ENCODE peak calls at places on chromosome 20, in eight cellular contexts. H is AG10803; G is foreskin fibroblast; O is CD4-positive, CD25-positive, alpha-beta regulatory T cell; R is NCI-H524; X is GF-D8; M is A673; L is A549. B is an unnamed sample.

GRCh38 chr20:64149141-64149540 is 15.1 kb upstream of the MYT1 start:
- DNase-seq in H (no peak), G (no peak), O (no peak), R (no peak), X (no peak), M (no peak), L (no peak), B (no peak)

GRCh38 chr20:63419299-63419698 is 53.2 kb downstream of the KCNQ2 start:
- DNase-seq in H (no peak), G (no peak), O (no peak), R (no peak), X (no peak), M (no peak), L (no peak), B (no peak)

GRCh38 chr20:7691647-7692046 is 248.6 kb downstream of the HAO1 start:
- DNase-seq in H (no peak), G (no peak), O (no peak), R (no peak), X (no peak), M (no peak), L (no peak), B (no peak)

GRCh38 chr20:1819311-1820136 is 75.7 kb upstream of the SIRPA start:
- DNase-seq in H (no peak), G (no peak), O (no peak), R (no peak), X (peak; percentile 10), M (no peak), L (no peak), B (no peak)

GRCh38 chr20:5180421-5180820 is 53.6 kb downstream of the CDS2 start:
- DNase-seq in H (no peak), G (no peak), O (no peak), R (no peak), X (no peak), M (no peak), L (no peak), B (no peak)

GRCh38 chr20:51565741-51566140 is 23.2 kb upstream of the NFATC2 start:
- DNase-seq in H (peak; percentile 57), G (peak; percentile 59), O (no peak), R (no peak), X (no peak), M (peak; percentile 25), L (no peak), B (no peak)

GRCh38 chr20:58043122-58043865 is 185.2 kb downstream of the ANKRD60 start:
- DNase-seq in H (no peak), G (no peak), O (no peak), R (peak; percentile 15), X (no peak), M (no peak), L (no peak), B (no peak)

GRCh38 chr20:63622732-63623131 is 4.2 kb downstream of the GMEB2 start:
- DNase-seq in H (no peak), G (no peak), O (no peak), R (no peak), X (no peak), M (no peak), L (no peak), B (no peak)

GRCh38 chr20:62616728-62617621 is 25.3 kb upstream of the SLCO4A1 start:
- DNase-seq in H (peak; percentile 39), G (peak; percentile 46), O (peak; percentile 58), R (peak; percentile 53), X (peak; percentile 66), M (peak; percentile 79), L (peak; percentile 71), B (peak; percentile 57)

GRCh38 chr20:56418385-56418861 is 6.4 kb downstream of the CASS4 start:
- DNase-seq in H (peak; percentile 51), G (no peak), O (peak; percentile 41), R (no peak), X (no peak), M (no peak), L (no peak), B (no peak)

GRCh38 chr20:325889-326644 is 715 bp downstream of the SOX12 start:
- DNase-seq in H (peak; percentile 60), G (peak; percentile 54), O (peak; percentile 38), R (peak; percentile 81), X (no peak), M (peak; percentile 83), L (peak; percentile 77), B (peak; percentile 30)

GRCh38 chr20:21562656-21563055 is 48.8 kb upstream of the NKX2-2 start:
- DNase-seq in H (no peak), G (no peak), O (no peak), R (no peak), X (no peak), M (no peak), L (no peak), B (no peak)

GRCh38 chr20:34017610-34018009 is 23.9 kb downstream of the RALY start:
- DNase-seq in H (peak; percentile 83), G (peak; percentile 83), O (no peak), R (no peak), X (no peak), M (no peak), L (no peak), B (no peak)

GRCh38 chr20:43456809-43457639 is 672 bp upstream of the SRSF6 start:
- DNase-seq in H (peak; percentile 90), G (peak; percentile 88), O (peak; percentile 92), R (peak; percentile 89), X (peak; percentile 80), M (peak; percentile 94), L (peak; percentile 94), B (peak; percentile 78)

GRCh38 chr20:43942661-43943285 is 28.1 kb downstream of the TOX2 start:
- DNase-seq in H (peak; percentile 81), G (peak; percentile 49), O (peak; percentile 53), R (no peak), X (peak; percentile 61), M (peak; percentile 76), L (peak; percentile 38), B (no peak)

GRCh38 chr20:57791178-57791945 is 81.5 kb upstream of the PMEPA1 start:
- DNase-seq in H (no peak), G (no peak), O (no peak), R (no peak), X (no peak), M (no peak), L (no peak), B (no peak)

GRCh38 chr20:63708301-63709148 is 686 bp downstream of the ZGPAT start:
- DNase-seq in H (no peak), G (no peak), O (no peak), R (no peak), X (no peak), M (no peak), L (no peak), B (no peak)

GRCh38 chr20:43915209-43916072 is 789 bp downstream of the TOX2 start:
- DNase-seq in H (peak; percentile 24), G (no peak), O (peak; percentile 31), R (no peak), X (no peak), M (no peak), L (no peak), B (peak; percentile 24)

GRCh38 chr20:54608039-54608745 is 132.8 kb downstream of the DOK5 start:
- DNase-seq in H (no peak), G (no peak), O (no peak), R (no peak), X (no peak), M (no peak), L (no peak), B (no peak)

GRCh38 chr20:47181056-47181862 is 175.2 kb downstream of the ZMYND8 start:
- DNase-seq in H (peak; percentile 61), G (peak; percentile 73), O (no peak), R (no peak), X (no peak), M (peak; percentile 65), L (peak; percentile 82), B (no peak)

GRCh38 chr20:52747736-52748135 is 224.4 kb upstream of the TSHZ2 start:
- DNase-seq in H (peak; percentile 14), G (no peak), O (no peak), R (peak; percentile 13), X (no peak), M (peak; percentile 31), L (peak; percentile 7), B (no peak)

GRCh38 chr20:46118481-46119020 is 437 bp downstream of the CD40 start:
- DNase-seq in H (no peak), G (no peak), O (peak; percentile 6), R (no peak), X (no peak), M (peak; percentile 55), L (no peak), B (peak; percentile 7)

GRCh38 chr20:63060057-63060991 is 53.6 kb upstream of the BHLHE23 start:
- DNase-seq in H (peak; percentile 46), G (peak; percentile 18), O (no peak), R (peak; percentile 70), X (no peak), M (peak; percentile 41), L (no peak), B (no peak)

GRCh38 chr20:52552181-52552872 is 360.7 kb upstream of the ZFP64 start:
- DNase-seq in H (peak; percentile 75), G (no peak), O (no peak), R (no peak), X (no peak), M (no peak), L (no peak), B (no peak)

GRCh38 chr20:4949833-4950178 is 51.5 kb downstream of the SLC23A2 start:
- DNase-seq in H (peak; percentile 68), G (no peak), O (peak; percentile 41), R (no peak), X (peak; percentile 9), M (peak; percentile 43), L (peak; percentile 46), B (no peak)

B was measured in CD4-positive, alpha-beta T cell.